ENCODE peak calls at places on chromosome 1, in five cellular contexts. L is AG10803, Y is MV-4-11, P is left cardiac atrium, Z is neural crest cell. V is an unnamed sample.
A peak's percentile ranks its signal among the peaks of the same experiment; 100 is the strongest.

GRCh38 chr1:153946622-153947246 is at the start of gene DENND4B:
- DNase-seq in L (peak; percentile 76), Y (peak; percentile 82), P (peak; percentile 88), Z (peak; percentile 78), V (peak; percentile 90)

GRCh38 chr1:81920245-81920740 is 119.6 kb downstream of the ADGRL2 start:
- DNase-seq in L (peak; percentile 9), Y (no peak), P (peak; percentile 29), Z (peak; percentile 51), V (no peak)

GRCh38 chr1:21262282-21263051 is 27.8 kb downstream of the ECE1 start:
- DNase-seq in L (peak; percentile 94), Y (peak; percentile 50), P (peak; percentile 88), Z (peak; percentile 44), V (no peak)

GRCh38 chr1:230308039-230308438 is 118.1 kb downstream of the PGBD5 start:
- DNase-seq in L (peak; percentile 53), Y (no peak), P (peak; percentile 87), Z (no peak), V (no peak)

GRCh38 chr1:236181059-236181458 is 38.7 kb downstream of the GPR137B start:
- DNase-seq in L (peak; percentile 18), Y (no peak), P (no peak), Z (no peak), V (no peak)

GRCh38 chr1:246012271-246012854 is 494.7 kb downstream of the SMYD3 start:
- DNase-seq in L (peak; percentile 52), Y (peak; percentile 30), P (no peak), Z (peak; percentile 9), V (peak; percentile 74)

GRCh38 chr1:180505732-180506335 is 3.5 kb upstream of the ACBD6 start:
- DNase-seq in L (no peak), Y (no peak), P (no peak), Z (no peak), V (no peak)

GRCh38 chr1:25011966-25012625 is 82.0 kb upstream of the RUNX3 start:
- DNase-seq in L (no peak), Y (no peak), P (no peak), Z (no peak), V (no peak)

GRCh38 chr1:65319141-65319540 is 9.8 kb downstream of the DNAJC6 start:
- DNase-seq in L (no peak), Y (no peak), P (no peak), Z (no peak), V (no peak)

GRCh38 chr1:51237714-51238403 is 1.8 kb downstream of the RNF11 start:
- DNase-seq in L (peak; percentile 41), Y (no peak), P (no peak), Z (no peak), V (peak; percentile 24)

GRCh38 chr1:62188111-62188510 is 6.5 kb upstream of the L1TD1 start:
- DNase-seq in L (no peak), Y (no peak), P (no peak), Z (no peak), V (no peak)

V was measured in KBM-7.